ENCODE peak calls at places on chromosomes 5 and 9, in seven cellular contexts. One of them, this sample, is unnamed.

GRCh38 chr5:68012429-68012828 is 203.1 kb upstream of the PIK3R1 start:
- DNase-seq in NCI-H748 treated with DMSO at 0.1 percent for 48 hours: no peak
- DNase-seq in suprapubic skin: no peak
- DNase-seq in CD4-positive, CD25-positive, alpha-beta regulatory T cell: no peak
- DNase-seq in HEK293T: no peak
- DNase-seq in GM12891: no peak
- DNase-seq in neuronal stem cell: no peak
- DNase-seq in this sample: no peak

GRCh38 chr5:106959447-106959846 is 711.3 kb downstream of the EFNA5 start:
- DNase-seq in NCI-H748 treated with DMSO at 0.1 percent for 48 hours: no peak
- DNase-seq in suprapubic skin: no peak
- DNase-seq in CD4-positive, CD25-positive, alpha-beta regulatory T cell: no peak
- DNase-seq in HEK293T: peak; percentile 12
- DNase-seq in GM12891: no peak
- DNase-seq in neuronal stem cell: no peak
- DNase-seq in this sample: no peak

GRCh38 chr9:16364347-16364746 is 506.1 kb downstream of the BNC2 start:
- DNase-seq in NCI-H748 treated with DMSO at 0.1 percent for 48 hours: peak; percentile 45
- DNase-seq in suprapubic skin: no peak
- DNase-seq in CD4-positive, CD25-positive, alpha-beta regulatory T cell: no peak
- DNase-seq in HEK293T: no peak
- DNase-seq in GM12891: no peak
- DNase-seq in neuronal stem cell: no peak
- DNase-seq in this sample: no peak

GRCh38 chr9:89734561-89734960 is 129.7 kb downstream of the GADD45G start:
- DNase-seq in NCI-H748 treated with DMSO at 0.1 percent for 48 hours: no peak
- DNase-seq in suprapubic skin: no peak
- DNase-seq in CD4-positive, CD25-positive, alpha-beta regulatory T cell: no peak
- DNase-seq in HEK293T: no peak
- DNase-seq in GM12891: no peak
- DNase-seq in neuronal stem cell: no peak
- DNase-seq in this sample: no peak

GRCh38 chr9:135156525-135157510 is 69.3 kb downstream of the OLFM1 start:
- DNase-seq in NCI-H748 treated with DMSO at 0.1 percent for 48 hours: no peak
- DNase-seq in suprapubic skin: no peak
- DNase-seq in CD4-positive, CD25-positive, alpha-beta regulatory T cell: no peak
- DNase-seq in HEK293T: peak; percentile 76
- DNase-seq in GM12891: no peak
- DNase-seq in neuronal stem cell: peak; percentile 90
- DNase-seq in this sample: no peak

GRCh38 chr5:119019431-119020348 is 31.3 kb upstream of the DTWD2 start:
- DNase-seq in NCI-H748 treated with DMSO at 0.1 percent for 48 hours: no peak
- DNase-seq in suprapubic skin: no peak
- DNase-seq in CD4-positive, CD25-positive, alpha-beta regulatory T cell: no peak
- DNase-seq in HEK293T: no peak
- DNase-seq in GM12891: no peak
- DNase-seq in neuronal stem cell: no peak
- DNase-seq in this sample: no peak

GRCh38 chr9:114312513-114312875 is 10.4 kb upstream of the ORM1 start:
- DNase-seq in NCI-H748 treated with DMSO at 0.1 percent for 48 hours: no peak
- DNase-seq in suprapubic skin: no peak
- DNase-seq in CD4-positive, CD25-positive, alpha-beta regulatory T cell: no peak
- DNase-seq in HEK293T: peak; percentile 1
- DNase-seq in GM12891: no peak
- DNase-seq in neuronal stem cell: no peak
- DNase-seq in this sample: no peak

GRCh38 chr5:167348286-167348926 is 943.0 kb upstream of the WWC1 start:
- DNase-seq in NCI-H748 treated with DMSO at 0.1 percent for 48 hours: no peak
- DNase-seq in suprapubic skin: no peak
- DNase-seq in CD4-positive, CD25-positive, alpha-beta regulatory T cell: no peak
- DNase-seq in HEK293T: no peak
- DNase-seq in GM12891: no peak
- DNase-seq in neuronal stem cell: no peak
- DNase-seq in this sample: no peak

GRCh38 chr9:101458955-101459631 is 23.5 kb upstream of the ALDOB start:
- DNase-seq in NCI-H748 treated with DMSO at 0.1 percent for 48 hours: peak; percentile 83
- DNase-seq in suprapubic skin: no peak
- DNase-seq in CD4-positive, CD25-positive, alpha-beta regulatory T cell: peak; percentile 63
- DNase-seq in HEK293T: peak; percentile 63
- DNase-seq in GM12891: peak; percentile 30
- DNase-seq in neuronal stem cell: peak; percentile 38
- DNase-seq in this sample: peak; percentile 9

GRCh38 chr5:67030289-67031069 is 166.1 kb downstream of the CD180 start:
- DNase-seq in NCI-H748 treated with DMSO at 0.1 percent for 48 hours: no peak
- DNase-seq in suprapubic skin: no peak
- DNase-seq in CD4-positive, CD25-positive, alpha-beta regulatory T cell: no peak
- DNase-seq in HEK293T: no peak
- DNase-seq in GM12891: no peak
- DNase-seq in neuronal stem cell: no peak
- DNase-seq in this sample: no peak

GRCh38 chr5:134561871-134562296 is 36.4 kb downstream of the JADE2 start:
- DNase-seq in NCI-H748 treated with DMSO at 0.1 percent for 48 hours: no peak
- DNase-seq in suprapubic skin: no peak
- DNase-seq in CD4-positive, CD25-positive, alpha-beta regulatory T cell: peak; percentile 17
- DNase-seq in HEK293T: peak; percentile 56
- DNase-seq in GM12891: no peak
- DNase-seq in neuronal stem cell: peak; percentile 33
- DNase-seq in this sample: no peak

GRCh38 chr5:149551227-149552037 is at the start of gene CSNK1A1:
- DNase-seq in NCI-H748 treated with DMSO at 0.1 percent for 48 hours: peak; percentile 92
- DNase-seq in suprapubic skin: peak; percentile 99
- DNase-seq in CD4-positive, CD25-positive, alpha-beta regulatory T cell: peak; percentile 99
- DNase-seq in HEK293T: peak; percentile 99
- DNase-seq in GM12891: peak; percentile 95
- DNase-seq in neuronal stem cell: peak; percentile 98
- DNase-seq in this sample: peak; percentile 100

GRCh38 chr5:52831776-52832511 is 44.2 kb downstream of the ITGA1 start:
- DNase-seq in NCI-H748 treated with DMSO at 0.1 percent for 48 hours: no peak
- DNase-seq in suprapubic skin: no peak
- DNase-seq in CD4-positive, CD25-positive, alpha-beta regulatory T cell: no peak
- DNase-seq in HEK293T: no peak
- DNase-seq in GM12891: no peak
- DNase-seq in neuronal stem cell: no peak
- DNase-seq in this sample: no peak

GRCh38 chr9:37514999-37515398 is 29.3 kb downstream of the POLR1E start:
- DNase-seq in NCI-H748 treated with DMSO at 0.1 percent for 48 hours: no peak
- DNase-seq in suprapubic skin: no peak
- DNase-seq in CD4-positive, CD25-positive, alpha-beta regulatory T cell: peak; percentile 30
- DNase-seq in HEK293T: no peak
- DNase-seq in GM12891: no peak
- DNase-seq in neuronal stem cell: no peak
- DNase-seq in this sample: no peak

GRCh38 chr5:84393969-84394368 is 9.3 kb upstream of the EDIL3 start:
- DNase-seq in NCI-H748 treated with DMSO at 0.1 percent for 48 hours: no peak
- DNase-seq in suprapubic skin: no peak
- DNase-seq in CD4-positive, CD25-positive, alpha-beta regulatory T cell: no peak
- DNase-seq in HEK293T: no peak
- DNase-seq in GM12891: no peak
- DNase-seq in neuronal stem cell: no peak
- DNase-seq in this sample: no peak

GRCh38 chr9:21994996-21995651 is 533 bp downstream of the CDKN2B-AS1 start:
- DNase-seq in NCI-H748 treated with DMSO at 0.1 percent for 48 hours: peak; percentile 83
- DNase-seq in suprapubic skin: peak; percentile 84
- DNase-seq in CD4-positive, CD25-positive, alpha-beta regulatory T cell: peak; percentile 95
- DNase-seq in HEK293T: peak; percentile 67
- DNase-seq in GM12891: peak; percentile 78
- DNase-seq in neuronal stem cell: no peak
- DNase-seq in this sample: peak; percentile 73

GRCh38 chr5:177370488-177371119 is 12.9 kb downstream of the RGS14 start:
- DNase-seq in NCI-H748 treated with DMSO at 0.1 percent for 48 hours: no peak
- DNase-seq in suprapubic skin: peak; percentile 81
- DNase-seq in CD4-positive, CD25-positive, alpha-beta regulatory T cell: no peak
- DNase-seq in HEK293T: peak; percentile 97
- DNase-seq in GM12891: peak; percentile 81
- DNase-seq in neuronal stem cell: peak; percentile 91
- DNase-seq in this sample: no peak

GRCh38 chr9:128098936-128099931 is 28.3 kb downstream of the PTGES2 start:
- DNase-seq in NCI-H748 treated with DMSO at 0.1 percent for 48 hours: no peak
- DNase-seq in suprapubic skin: no peak
- DNase-seq in CD4-positive, CD25-positive, alpha-beta regulatory T cell: peak; percentile 25
- DNase-seq in HEK293T: no peak
- DNase-seq in GM12891: no peak
- DNase-seq in neuronal stem cell: no peak
- DNase-seq in this sample: no peak

GRCh38 chr5:31531543-31531887 is 378 bp downstream of the DROSHA start:
- DNase-seq in NCI-H748 treated with DMSO at 0.1 percent for 48 hours: peak; percentile 75
- DNase-seq in suprapubic skin: no peak
- DNase-seq in CD4-positive, CD25-positive, alpha-beta regulatory T cell: no peak
- DNase-seq in HEK293T: peak; percentile 33
- DNase-seq in GM12891: peak; percentile 15
- DNase-seq in neuronal stem cell: no peak
- DNase-seq in this sample: no peak

GRCh38 chr9:123834907-123835562 is 94.9 kb downstream of the DENND1A start:
- DNase-seq in NCI-H748 treated with DMSO at 0.1 percent for 48 hours: no peak
- DNase-seq in suprapubic skin: no peak
- DNase-seq in CD4-positive, CD25-positive, alpha-beta regulatory T cell: peak; percentile 54
- DNase-seq in HEK293T: no peak
- DNase-seq in GM12891: peak; percentile 5
- DNase-seq in neuronal stem cell: peak; percentile 17
- DNase-seq in this sample: peak; percentile 2

GRCh38 chr5:130282044-130282443 is 377.8 kb downstream of the CHSY3 start:
- DNase-seq in NCI-H748 treated with DMSO at 0.1 percent for 48 hours: no peak
- DNase-seq in suprapubic skin: no peak
- DNase-seq in CD4-positive, CD25-positive, alpha-beta regulatory T cell: no peak
- DNase-seq in HEK293T: no peak
- DNase-seq in GM12891: no peak
- DNase-seq in neuronal stem cell: no peak
- DNase-seq in this sample: no peak

GRCh38 chr5:76714771-76715483 is 999 bp upstream of the F2R start:
- DNase-seq in NCI-H748 treated with DMSO at 0.1 percent for 48 hours: no peak
- DNase-seq in suprapubic skin: no peak
- DNase-seq in CD4-positive, CD25-positive, alpha-beta regulatory T cell: peak; percentile 49
- DNase-seq in HEK293T: no peak
- DNase-seq in GM12891: no peak
- DNase-seq in neuronal stem cell: no peak
- DNase-seq in this sample: no peak

GRCh38 chr5:106195679-106196078 is 1475.1 kb downstream of the EFNA5 start:
- DNase-seq in NCI-H748 treated with DMSO at 0.1 percent for 48 hours: no peak
- DNase-seq in suprapubic skin: no peak
- DNase-seq in CD4-positive, CD25-positive, alpha-beta regulatory T cell: no peak
- DNase-seq in HEK293T: no peak
- DNase-seq in GM12891: no peak
- DNase-seq in neuronal stem cell: no peak
- DNase-seq in this sample: no peak